ENCODE peak calls at places on chromosomes 11 and 22, in four cellular contexts. V is HepG2, Y is K562, S is GM12878. R is an unnamed sample. For H3K4me1, the result is how much of the 10 kb centered on the place peaks cover.

GRCh38 chr11:117931971-117932370 is 2.8 kb upstream of the TMPRSS13 start:
- DNase-seq in V (no peak), S (peak), Y (no peak), R (no peak)

GRCh38 chr11:94674005-94674491 is 94.1 kb upstream of the AMOTL1 start:
- DNase-seq in V (no peak), S (no peak), Y (no peak), R (no peak)

GRCh38 chr11:1351278-1351937 is 38.3 kb upstream of the BRSK2 start:
- DNase-seq in Y (peak), S (no peak), V (peak), R (peak)

GRCh38 chr22:39318507-39319283 is 728 bp downstream of the RPL3 start:
- DNase-seq in S (no peak), Y (no peak), V (no peak), R (no peak)

GRCh38 chr11:119847836-119848235 is 118.8 kb upstream of the NECTIN1 start:
- DNase-seq in Y (no peak), S (no peak), V (no peak), R (no peak)

GRCh38 chr11:573146-573759 is 3.0 kb upstream of the PHRF1 start:
- DNase-seq in S (no peak), V (peak), Y (no peak), R (no peak)

GRCh38 chr11:119567667-119568582 is 145.0 kb upstream of the THY1 start:
- DNase-seq in S (peak), Y (no peak), V (no peak), R (peak)

GRCh38 chr22:25806579-25806978 is 64.6 kb downstream of the MYO18B start:
- DNase-seq in Y (no peak), S (no peak), V (no peak), R (no peak)

GRCh38 chr11:93089474-93090102 is 108.2 kb downstream of the SLC36A4 start:
- DNase-seq in S (no peak), V (peak), Y (no peak), R (no peak)

GRCh38 chr11:109106201-109106906 is 315.6 kb upstream of the C11orf87 start:
- DNase-seq in S (no peak), V (no peak), Y (no peak), R (no peak)

GRCh38 chr11:35142481-35143207 is 3.7 kb downstream of the CD44 start:
- DNase-seq in Y (peak), V (peak), S (no peak), R (no peak)

GRCh38 chr11:118907051-118907748 is 18.5 kb downstream of the BCL9L start:
- DNase-seq in Y (peak), V (peak), S (peak), R (peak)

GRCh38 chr22:37416806-37417205 is 10.5 kb downstream of the ELFN2 start:
- DNase-seq in Y (no peak), V (no peak), S (no peak), R (peak)

GRCh38 chr22:43262990-43263644 is 76.2 kb upstream of the TTLL12 start:
- DNase-seq in V (peak), Y (peak), S (peak), R (no peak)

GRCh38 chr22:26398741-26399153 is 30.3 kb upstream of the ASPHD2 start:
- DNase-seq in S (no peak), V (no peak), Y (peak), R (peak)

GRCh38 chr22:50012201-50013181 is at the start of gene IL17REL:
- DNase-seq in V (no peak), S (no peak), Y (no peak), R (peak)

GRCh38 chr11:61635787-61636186 is 44.4 kb upstream of the DAGLA start:
- DNase-seq in Y (no peak), V (no peak), S (no peak), R (no peak)

GRCh38 chr22:50302041-50302541 is 5.4 kb downstream of the PLXNB2 start:
- DNase-seq in Y (no peak), V (no peak), S (no peak), R (no peak)

GRCh38 chr11:22459053-22459452 is 120.9 kb downstream of the SLC17A6 start:
- DNase-seq in V (no peak), S (no peak), Y (no peak), R (no peak)

GRCh38 chr11:22458141-22458540 is 120.0 kb downstream of the SLC17A6 start:
- DNase-seq in V (no peak), Y (no peak), S (no peak), R (no peak)

GRCh38 chr11:22460181-22460580 is 122.0 kb downstream of the SLC17A6 start:
- DNase-seq in Y (no peak), V (no peak), S (no peak), R (no peak)

GRCh38 chr11:22465620-22466019 is 127.4 kb downstream of the SLC17A6 start:
- DNase-seq in Y (no peak), V (no peak), S (no peak), R (no peak)

DNA sequence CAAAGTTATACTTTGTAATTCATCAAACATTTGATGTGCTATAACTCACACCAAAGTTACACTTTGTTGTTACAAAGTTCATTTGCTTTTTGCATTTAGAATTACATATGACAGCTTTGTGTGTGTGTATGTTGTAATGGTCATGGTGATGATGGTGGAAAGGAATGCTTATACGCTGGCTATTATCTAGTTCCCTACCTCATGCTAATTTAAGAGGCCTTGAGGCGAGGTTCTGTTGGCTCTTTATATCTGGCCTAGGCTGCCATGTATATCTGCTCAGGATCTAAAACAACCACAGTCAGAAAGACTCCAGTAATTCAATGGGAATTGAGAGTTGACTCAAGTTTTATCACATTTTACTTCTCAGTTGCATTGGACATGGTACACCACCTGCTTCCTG is 123.4 kb downstream of the SLC17A6 start:
- DNase-seq in S (no peak), V (no peak), Y (no peak), R (no peak)
- TF ChIP-seq FOXM1 in S (no peak), V (no peak), Y (no peak), R (no peak)

GRCh38 chr11:129949067-129949466 is 53.6 kb downstream of the PRDM10 start:
- DNase-seq in Y (no peak), S (no peak), V (no peak), R (no peak)

GRCh38 chr11:129947474-129947873 is 52.1 kb upstream of the NFRKB start:
- DNase-seq in V (no peak), S (no peak), Y (no peak), R (no peak)

GRCh38 chr11:129945377-129945776 is 50.0 kb upstream of the NFRKB start:
- DNase-seq in Y (no peak), V (no peak), S (no peak), R (no peak)

GRCh38 chr11:129946256-129946655 is 50.9 kb upstream of the NFRKB start:
- DNase-seq in S (no peak), V (no peak), Y (no peak), R (no peak)

GRCh38 chr11:129946965-129947364 is 51.6 kb upstream of the NFRKB start:
- DNase-seq in S (no peak), Y (no peak), V (no peak), R (no peak)
- TF ChIP-seq GABPA in S (no peak), Y (no peak), V (no peak), R (no peak)

GRCh38 chr11:33172345-33172744 is 11.1 kb upstream of the CSTF3 start:
- DNase-seq in S (no peak), Y (no peak), V (no peak), R (no peak)

GRCh38 chr11:33172996-33173395 is 11.7 kb upstream of the CSTF3 start:
- DNase-seq in S (no peak), V (peak), Y (no peak), R (no peak)

DNA sequence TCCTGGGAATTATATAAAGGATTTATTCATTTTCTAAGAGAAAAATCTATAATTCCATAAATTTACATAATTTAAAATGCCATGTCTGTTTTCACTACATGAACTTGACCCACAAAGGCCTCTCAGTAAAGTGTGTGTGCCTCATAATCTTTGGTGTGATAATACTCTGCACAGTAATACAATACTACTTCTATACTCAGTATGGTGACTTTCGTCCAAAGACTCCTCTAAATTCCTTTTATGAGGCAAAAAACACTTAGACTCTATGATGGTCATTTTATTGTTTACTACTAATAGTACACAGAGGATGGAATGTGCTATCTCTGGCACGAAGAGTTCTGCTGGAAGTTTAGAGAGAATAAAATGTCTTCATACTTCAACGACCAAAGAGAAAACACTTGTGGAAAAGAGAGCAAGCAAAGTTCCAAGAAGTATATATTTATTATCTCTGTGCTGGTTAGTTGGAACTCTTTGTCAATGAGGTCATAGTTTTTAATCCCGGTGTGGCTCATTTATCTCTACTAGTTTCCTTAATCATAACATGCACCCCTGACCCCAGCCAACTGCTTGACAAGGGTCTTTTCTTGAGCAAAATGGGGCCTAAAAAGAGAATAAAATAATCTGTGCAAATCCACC is 7.4 kb upstream of the CSTF3 start:
- DNase-seq in Y (no peak), S (no peak), V (no peak), R (no peak)
- H3K4me1 ChIP-seq in Y (under half), S (under half), V (under half), R (under half)

GRCh38 chr11:126082251-126083109 is 19.8 kb upstream of the CDON start:
- DNase-seq in Y (no peak), V (no peak), S (no peak), R (no peak)
- TF ChIP-seq FOXM1 in Y (no peak), V (no peak), S (no peak), R (no peak)

GRCh38 chr11:44409071-44409470 is 99.1 kb upstream of the ALX4 start:
- DNase-seq in V (no peak), S (no peak), Y (no peak), R (no peak)
- TF ChIP-seq GABPA in V (no peak), S (no peak), Y (no peak), R (no peak)

GRCh38 chr22:24731786-24732185 is 42.7 kb downstream of the PIWIL3 start:
- DNase-seq in S (no peak), V (no peak), Y (no peak), R (no peak)

GRCh38 chr22:24726848-24727217 is 47.7 kb downstream of the PIWIL3 start:
- DNase-seq in Y (no peak), V (no peak), S (no peak), R (no peak)

GRCh38 chr22:24727218-24727851 is 47.2 kb downstream of the PIWIL3 start:
- DNase-seq in Y (peak), S (no peak), V (peak), R (peak)

GRCh38 chr22:24730864-24731263 is 43.7 kb downstream of the PIWIL3 start:
- DNase-seq in Y (no peak), S (no peak), V (peak), R (no peak)

DNA sequence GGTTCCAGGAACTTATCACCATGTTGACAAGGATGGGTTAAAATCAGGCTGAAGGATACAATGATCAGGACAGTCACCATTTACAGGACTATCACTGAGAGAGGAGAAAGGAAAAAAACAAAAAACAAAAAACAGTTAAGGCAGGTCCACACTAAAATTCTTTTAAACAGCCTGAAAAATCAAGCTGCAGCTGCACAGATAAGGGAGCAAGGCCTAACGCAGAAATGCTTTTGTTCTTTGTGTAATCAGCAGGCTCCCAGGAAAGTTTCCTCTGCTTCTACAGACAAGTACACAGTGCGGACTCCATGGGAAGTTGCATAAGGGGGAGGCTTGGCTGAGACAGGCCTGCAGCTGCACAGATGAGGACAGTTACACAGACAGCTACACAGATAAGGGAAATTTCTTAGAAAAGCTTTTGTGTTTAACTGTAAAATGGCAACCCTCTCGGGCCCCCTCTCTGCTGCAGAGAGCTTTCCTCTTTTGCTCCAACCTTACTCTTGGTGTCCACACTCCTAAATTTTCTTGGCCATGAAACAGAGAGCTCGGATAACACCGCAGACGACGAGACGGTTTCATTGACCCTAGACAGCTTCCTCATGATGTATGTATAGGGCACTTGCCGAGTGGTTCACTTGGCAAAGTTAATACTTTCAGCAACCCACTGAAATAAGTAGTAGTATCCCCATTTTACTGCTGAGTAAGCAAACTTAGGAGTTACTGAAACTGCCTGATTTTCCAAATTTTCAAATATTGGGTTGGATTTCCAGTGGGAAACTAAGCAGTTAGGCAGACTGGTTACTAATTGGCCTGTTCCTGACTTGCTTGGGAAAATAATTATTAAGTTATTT is 45.5 kb downstream of the PIWIL3 start:
- DNase-seq in S (no peak), Y (peak), V (peak), R (peak)
- H3K4me1 ChIP-seq in S (under half), Y (under half), V (half or more), R (under half)

GRCh38 chr11:27861706-27862430 is 161.6 kb upstream of the BDNF start:
- DNase-seq in S (no peak), Y (no peak), V (no peak), R (no peak)
- TF ChIP-seq FOXM1 in S (no peak), Y (no peak), V (no peak), R (no peak)

GRCh38 chr11:76742912-76743311 is 40.2 kb upstream of the TSKU start:
- DNase-seq in V (no peak), Y (no peak), S (no peak), R (no peak)
- TF ChIP-seq GABPA in V (no peak), Y (no peak), S (no peak), R (no peak)

R was measured in SK-N-SH.